ENCODE peak calls at places on chromosomes 6 and 20, in five cellular contexts. E is bronchial epithelial cell, G is pancreas, U is progenitor cell of endocrine pancreas, R is endothelial cell. Z is an unnamed sample.
A peak's percentile ranks its signal among the peaks of the same experiment; 100 is the strongest.

GRCh38 chr20:57261488-57262243 is 4.8 kb downstream of the BMP7 start:
- DNase-seq in E (no peak), G (no peak), U (no peak), R (no peak), Z (no peak)

GRCh38 chr6:146598785-146599405 is at the start of gene ADGB:
- DNase-seq in E (peak; percentile 44), G (peak; percentile 36), U (peak; percentile 61), R (peak; percentile 80), Z (peak; percentile 69)

GRCh38 chr6:97111243-97111642 is 171.8 kb downstream of the MMS22L start:
- DNase-seq in E (no peak), G (no peak), U (no peak), R (no peak), Z (no peak)

GRCh38 chr20:50191065-50191565 is 485 bp downstream of the CEBPB start:
- DNase-seq in E (no peak), G (peak; percentile 72), U (no peak), R (peak; percentile 53), Z (no peak)

GRCh38 chr6:166743925-166744653 is 117.0 kb upstream of the RPS6KA2 start:
- DNase-seq in E (no peak), G (no peak), U (no peak), R (no peak), Z (no peak)

GRCh38 chr6:151370509-151371078 is 20.8 kb downstream of the ZBTB2 start:
- DNase-seq in E (peak; percentile 15), G (no peak), U (no peak), R (no peak), Z (no peak)

GRCh38 chr20:3751284-3751663 is 16.3 kb downstream of the ADISSP start:
- DNase-seq in E (no peak), G (no peak), U (no peak), R (no peak), Z (no peak)

GRCh38 chr6:28587746-28588075 is 62.0 kb downstream of the GPX5 start:
- DNase-seq in E (no peak), G (no peak), U (no peak), R (no peak), Z (no peak)

GRCh38 chr20:35947907-35948306 is 6.4 kb downstream of the SCAND1 start:
- DNase-seq in E (no peak), G (no peak), U (no peak), R (no peak), Z (no peak)

GRCh38 chr6:136863752-136864151 is 41.4 kb downstream of the PEX7 start:
- DNase-seq in E (no peak), G (no peak), U (no peak), R (no peak), Z (no peak)
- TF ChIP-seq CTCF in E (no peak), G (no peak), U (no peak), R (no peak), Z (no peak)

GRCh38 chr20:23420943-23421925 is at the start of gene NAPB:
- DNase-seq in E (peak; percentile 82), G (peak; percentile 95), U (peak; percentile 88), R (peak; percentile 95), Z (peak; percentile 98)
- TF ChIP-seq CTCF in E (peak; percentile 51), G (peak; percentile 62), U (peak; percentile 44), R (peak; percentile 29), Z (peak; percentile 70)

GRCh38 chr20:653110-653589 is at the start of gene SRXN1:
- DNase-seq in E (peak; percentile 72), G (peak; percentile 91), U (peak; percentile 88), R (peak; percentile 87), Z (no peak)

GRCh38 chr20:650281-650680 is 2.7 kb downstream of the SRXN1 start:
- DNase-seq in E (no peak), G (no peak), U (no peak), R (no peak), Z (no peak)

GRCh38 chr20:652611-653109 is 340 bp downstream of the SRXN1 start:
- DNase-seq in E (no peak), G (peak; percentile 36), U (no peak), R (no peak), Z (no peak)

GRCh38 chr20:651713-652610 is 1.0 kb downstream of the SRXN1 start:
- DNase-seq in E (no peak), G (no peak), U (no peak), R (no peak), Z (no peak)

DNA sequence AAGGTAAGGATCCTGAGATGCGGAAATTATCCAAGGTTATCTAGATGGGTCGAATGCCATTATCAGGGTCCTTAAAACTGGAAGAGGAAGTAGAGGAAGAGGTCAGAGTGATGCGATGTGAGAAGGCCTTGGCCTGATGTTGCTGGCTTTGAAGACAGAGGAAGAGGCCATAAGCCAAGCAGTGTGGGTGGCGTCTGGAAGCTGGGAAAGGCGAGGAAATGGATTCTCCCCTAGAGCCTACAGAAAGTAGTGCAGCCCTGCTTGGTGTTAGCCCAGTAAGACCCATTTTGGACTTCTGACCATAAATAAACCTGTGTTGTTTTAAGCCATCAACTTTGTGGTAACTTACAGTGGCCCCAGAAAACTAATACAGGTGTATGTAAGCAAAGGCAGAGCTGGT is 2.0 kb downstream of the SRXN1 start:
- DNase-seq in E (no peak), G (no peak), U (no peak), R (no peak), Z (no peak)
- TF ChIP-seq CTCF in E (no peak), G (no peak), U (peak; percentile 13), R (peak; percentile 21), Z (peak; percentile 27)

DNA sequence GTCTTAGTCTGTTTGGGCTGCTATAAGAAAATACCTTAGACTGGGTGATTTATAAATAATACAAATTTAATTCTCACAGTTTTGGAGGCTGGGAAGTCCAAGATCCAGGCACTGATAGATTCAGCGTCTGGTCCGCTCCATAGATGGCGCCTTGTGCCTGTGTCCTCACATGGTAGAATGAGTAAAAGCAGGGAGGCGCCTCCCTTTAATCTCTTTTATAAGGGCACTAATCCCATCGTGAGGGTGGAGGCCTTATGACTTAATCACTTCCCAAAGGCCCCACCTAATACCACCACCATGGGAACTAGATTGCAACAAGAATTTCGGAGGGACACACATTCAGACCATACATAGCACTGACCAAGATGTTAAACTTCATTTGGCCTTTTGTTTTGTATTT is 91.2 kb upstream of the TMEM181 start:
- DNase-seq in E (no peak), G (no peak), U (no peak), R (no peak), Z (no peak)
- TF ChIP-seq CTCF in E (no peak), G (no peak), U (no peak), R (no peak), Z (no peak)

GRCh38 chr6:112503210-112503609 is 156.1 kb downstream of the RFPL4B start:
- DNase-seq in E (no peak), G (no peak), U (no peak), R (no peak), Z (no peak)

GRCh38 chr6:112501705-112502104 is 154.6 kb downstream of the RFPL4B start:
- DNase-seq in E (no peak), G (no peak), U (no peak), R (peak; percentile 38), Z (no peak)

GRCh38 chr6:112502348-112503130 is 155.4 kb downstream of the RFPL4B start:
- DNase-seq in E (peak; percentile 6), G (no peak), U (no peak), R (no peak), Z (no peak)
- TF ChIP-seq CTCF in E (peak; percentile 16), G (no peak), U (peak; percentile 67), R (peak; percentile 73), Z (peak; percentile 86)